ENCODE peak calls at places on chromosomes 16 and 17, in ten cellular contexts. K, I, C, P, L, J, X, D, G and S are unnamed samples.

GRCh38 chr17:18947866-18948265 is 4.1 kb upstream of the SLC5A10 start:
- DNase-seq in J (no peak), I (no peak), D (no peak), X (no peak), G (no peak), C (no peak), P (no peak), K (no peak), L (no peak), S (no peak)

GRCh38 chr16:34054969-34055368 is 595.6 kb downstream of the TP53TG3F start:
- DNase-seq in L (no peak), X (no peak), P (no peak), G (no peak), C (no peak), I (no peak), K (no peak), J (no peak), D (no peak), S (no peak)

GRCh38 chr17:78454346-78454745 is 75.9 kb downstream of the PGS1 start:
- DNase-seq in I (no peak), D (no peak), K (no peak), L (no peak), P (no peak), C (no peak), J (no peak), X (no peak), G (no peak), S (no peak)

GRCh38 chr17:77666881-77667395 is 291.6 kb upstream of the TNRC6C start:
- DNase-seq in K (peak; percentile 17), J (no peak), G (no peak), C (no peak), I (peak; percentile 4), P (no peak), X (no peak), D (no peak), L (no peak), S (no peak)

GRCh38 chr17:47999612-48000011 is 28.7 kb downstream of the CDK5RAP3 start:
- DNase-seq in I (no peak), K (no peak), L (no peak), X (no peak), P (no peak), D (no peak), G (no peak), J (no peak), C (no peak), S (no peak)

GRCh38 chr17:50080096-50080480 is 15.1 kb upstream of the PDK2 start:
- DNase-seq in J (peak; percentile 32), X (no peak), D (no peak), P (no peak), L (no peak), G (no peak), I (no peak), K (no peak), C (no peak), S (no peak)

GRCh38 chr17:74768069-74768762 is 7.9 kb downstream of the NAT9 start:
- DNase-seq in X (no peak), P (no peak), C (no peak), G (peak; percentile 89), J (no peak), K (no peak), D (no peak), I (peak; percentile 81), L (no peak), S (no peak)

GRCh38 chr16:74991593-74992403 is 6.9 kb upstream of the WDR59 start:
- DNase-seq in P (no peak), K (no peak), L (peak; percentile 68), C (no peak), I (no peak), D (no peak), J (no peak), X (no peak), G (no peak), S (no peak)

GRCh38 chr17:68533887-68534700 is 21.9 kb downstream of the PRKAR1A start:
- DNase-seq in I (no peak), J (no peak), C (peak; percentile 52), D (no peak), L (no peak), X (no peak), P (no peak), G (no peak), K (no peak), S (no peak)

GRCh38 chr17:47325176-47325575 is 1.4 kb downstream of the EFCAB13 start:
- DNase-seq in L (no peak), X (no peak), G (no peak), J (no peak), K (no peak), I (no peak), D (no peak), C (no peak), P (no peak), S (no peak)

GRCh38 chr17:21208352-21208751 is 5.6 kb downstream of the TMEM11 start:
- DNase-seq in I (no peak), L (no peak), P (no peak), K (no peak), G (peak; percentile 44), C (no peak), J (no peak), X (no peak), D (no peak), S (no peak)

GRCh38 chr17:44222112-44222869 is 2.8 kb upstream of the UBTF start:
- DNase-seq in G (peak; percentile 76), D (peak; percentile 63), P (peak; percentile 75), C (peak; percentile 86), K (peak; percentile 83), I (peak; percentile 95), L (no peak), J (peak; percentile 93), X (no peak), S (peak; percentile 70)

GRCh38 chr17:75159196-75160031 is 5.1 kb upstream of the JPT1 start:
- DNase-seq in K (no peak), I (no peak), P (no peak), D (no peak), J (no peak), G (peak; percentile 25), X (no peak), C (no peak), L (no peak), S (peak; percentile 59)

GRCh38 chr17:17151055-17151454 is 55.1 kb downstream of the PLD6 start:
- DNase-seq in D (no peak), K (no peak), J (no peak), P (no peak), L (no peak), C (no peak), X (no peak), G (no peak), I (no peak), S (no peak)

GRCh38 chr16:49899991-49900690 is 44.2 kb upstream of the ZNF423 start:
- DNase-seq in I (no peak), L (no peak), X (no peak), C (no peak), J (no peak), P (no peak), D (no peak), G (no peak), K (peak; percentile 65), S (no peak)

GRCh38 chr16:89116341-89117238 is 22.9 kb downstream of the ACSF3 start:
- DNase-seq in J (peak; percentile 75), P (no peak), D (no peak), I (no peak), X (no peak), G (no peak), K (peak; percentile 6), C (no peak), L (no peak), S (no peak)

GRCh38 chr16:89114159-89114981 is 20.7 kb downstream of the ACSF3 start:
- DNase-seq in J (peak; percentile 49), I (no peak), C (peak; percentile 56), G (no peak), P (no peak), X (no peak), D (no peak), K (peak; percentile 6), L (no peak), S (no peak)

GRCh38 chr16:89113661-89114060 is 20.0 kb downstream of the ACSF3 start:
- DNase-seq in J (peak; percentile 75), G (no peak), I (no peak), K (no peak), L (no peak), X (no peak), P (no peak), D (no peak), C (no peak), S (no peak)

GRCh38 chr16:89117239-89117974 is 23.8 kb downstream of the ACSF3 start:
- DNase-seq in C (no peak), K (peak; percentile 5), G (no peak), I (no peak), P (no peak), X (no peak), L (no peak), D (no peak), J (peak; percentile 41), S (no peak)

GRCh38 chr16:89115216-89115949 is 21.7 kb downstream of the ACSF3 start:
- DNase-seq in X (peak; percentile 67), L (peak; percentile 59), P (no peak), D (peak; percentile 78), C (no peak), J (peak; percentile 91), K (peak; percentile 85), G (peak; percentile 75), I (peak; percentile 84), S (no peak)
- TF ChIP-seq POLR2AphosphoS5 in X (no peak), L (no peak), P (no peak), D (no peak), C (no peak), J (peak; percentile 65), K (peak; percentile 35), G (peak; percentile 65), I (no peak), S (no peak)

GRCh38 chr16:70735141-70735979 is 49.5 kb upstream of the MTSS2 start:
- DNase-seq in X (no peak), C (peak; percentile 51), P (no peak), K (no peak), I (peak; percentile 89), L (no peak), J (no peak), D (no peak), G (no peak), S (no peak)
- TF ChIP-seq POLR2AphosphoS5 in X (no peak), C (no peak), P (no peak), K (no peak), I (no peak), L (no peak), J (no peak), D (no peak), G (no peak), S (no peak)

DNA sequence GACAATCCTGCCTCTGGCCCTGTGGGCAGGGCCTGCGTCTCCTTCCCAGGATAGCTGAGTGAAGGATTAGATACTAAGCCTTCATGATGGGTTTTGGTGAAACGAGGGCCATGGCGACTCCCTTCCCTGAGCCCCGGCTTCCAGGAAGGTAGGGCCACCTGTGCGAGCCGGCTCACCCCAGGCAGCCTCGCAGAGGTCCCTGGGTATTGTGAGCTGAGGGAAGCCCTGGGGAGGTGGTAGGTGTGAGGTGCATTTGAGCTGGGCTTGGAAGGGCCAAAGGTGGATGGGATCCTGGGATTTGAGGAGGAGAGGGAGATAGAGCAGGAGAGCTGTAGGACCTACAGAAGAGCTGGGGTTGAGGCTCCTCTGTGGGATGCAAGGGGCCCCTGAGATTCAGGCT is 6.5 kb upstream of the P2RX1 start:
- DNase-seq in K (no peak), X (no peak), G (no peak), P (no peak), C (no peak), I (no peak), D (no peak), L (no peak), J (no peak), S (no peak)
- TF ChIP-seq POLR2AphosphoS5 in K (no peak), X (no peak), G (no peak), P (no peak), C (no peak), I (no peak), D (no peak), L (no peak), J (no peak), S (no peak)

GRCh38 chr16:1100084-1100800 is 4.2 kb upstream of the C1QTNF8 start:
- DNase-seq in P (no peak), J (peak; percentile 64), K (no peak), X (no peak), D (no peak), L (no peak), I (no peak), C (no peak), G (no peak), S (no peak)
- TF ChIP-seq POLR2AphosphoS5 in P (no peak), J (no peak), K (no peak), X (no peak), D (no peak), L (no peak), I (no peak), C (no peak), G (no peak), S (no peak)